ENCODE peak calls at places on chromosomes 3 and 15, in nine cellular contexts. O is epithelial cell of proximal tubule, C is left ventricle myocardium inferior, H is endothelial cell of umbilical vein, G is neural progenitor cell, L is heart right ventricle, V is A673, S is hepatocyte, R is transverse colon. Y is an unnamed sample.

GRCh38 chr3:126911162-126912026 is 71.5 kb upstream of the PLXNA1 start:
- DNase-seq in R (peak), O (peak), S (no peak), C (peak), H (peak), G (no peak), L (peak), V (peak), Y (peak)

GRCh38 chr15:43153269-43153668 is 19.9 kb downstream of the TMEM62 start:
- DNase-seq in O (no peak), V (no peak), H (no peak), R (no peak), G (no peak), S (no peak), L (no peak), C (no peak), Y (no peak)

GRCh38 chr3:197749601-197750395 is at the start of gene FYTTD1:
- DNase-seq in G (peak), C (peak), R (peak), O (no peak), H (peak), V (peak), L (peak), S (peak), Y (peak)

GRCh38 chr3:141530133-141530768 is 43.4 kb downstream of the RASA2 start:
- DNase-seq in S (no peak), H (peak), C (no peak), V (peak), R (no peak), L (no peak), O (no peak), G (no peak), Y (peak)

GRCh38 chr15:68812596-68813548 is 7.8 kb downstream of the ANP32A start:
- DNase-seq in C (peak), O (no peak), S (no peak), R (peak), V (no peak), L (no peak), H (no peak), G (no peak), Y (peak)

GRCh38 chr3:42803800-42804112 is 534 bp downstream of the HIGD1A start:
- DNase-seq in V (peak), O (no peak), S (peak), G (peak), L (peak), C (peak), R (peak), H (no peak), Y (peak)

GRCh38 chr3:32354362-32354778 is 37.3 kb upstream of the CMTM7 start:
- DNase-seq in S (peak), V (no peak), R (no peak), L (no peak), H (peak), G (no peak), C (no peak), O (no peak), Y (peak)

GRCh38 chr3:49638445-49638844 is 35.7 kb upstream of the APEH start:
- DNase-seq in L (no peak), R (no peak), G (no peak), V (peak), H (no peak), C (no peak), O (no peak), S (peak), Y (peak)

GRCh38 chr3:12239301-12239700 is 49.6 kb upstream of the PPARG start:
- DNase-seq in S (no peak), H (no peak), R (no peak), G (no peak), V (peak), L (peak), O (no peak), C (no peak), Y (peak)

GRCh38 chr3:151761581-151761980 is 27.9 kb downstream of the AADACL2 start:
- DNase-seq in L (no peak), R (no peak), H (no peak), O (no peak), G (no peak), C (no peak), S (no peak), V (no peak), Y (no peak)

GRCh38 chr3:124483915-124484470 is 246.3 kb upstream of the UMPS start:
- DNase-seq in L (no peak), C (no peak), G (no peak), V (no peak), O (peak), S (no peak), H (no peak), R (no peak), Y (no peak)
- TF ChIP-seq CTCF in L (no peak), C (no peak), G (no peak), V (no peak), O (no peak), S (no peak), H (no peak), R (no peak), Y (no peak)

DNA sequence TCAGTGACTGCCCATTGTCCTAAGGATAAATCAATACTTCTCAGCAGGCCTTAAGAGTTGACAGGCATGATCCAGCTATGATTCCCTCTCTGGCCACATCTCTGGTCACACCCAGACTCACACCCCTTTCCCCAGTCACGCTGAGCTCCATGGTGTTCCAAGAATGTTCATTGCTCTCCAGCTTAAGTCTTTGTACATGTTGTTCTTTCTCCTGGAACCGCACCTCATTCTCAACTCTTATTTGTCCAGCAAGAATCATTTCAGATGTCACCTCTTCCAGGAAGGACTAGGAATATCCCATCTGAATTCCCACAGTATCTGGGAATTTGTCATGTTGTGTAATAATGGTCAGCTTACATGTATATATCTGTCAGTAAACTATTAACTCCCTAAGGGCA is 118.3 kb upstream of the GALNT15 start:
- DNase-seq in G (no peak), O (no peak), C (no peak), L (no peak), H (peak), R (peak), V (no peak), S (peak), Y (peak)
- H3K4me3 ChIP-seq in G (no peak), O (no peak), C (no peak), L (no peak), H (no peak), R (no peak), V (no peak), S (no peak), Y (no peak)

DNA sequence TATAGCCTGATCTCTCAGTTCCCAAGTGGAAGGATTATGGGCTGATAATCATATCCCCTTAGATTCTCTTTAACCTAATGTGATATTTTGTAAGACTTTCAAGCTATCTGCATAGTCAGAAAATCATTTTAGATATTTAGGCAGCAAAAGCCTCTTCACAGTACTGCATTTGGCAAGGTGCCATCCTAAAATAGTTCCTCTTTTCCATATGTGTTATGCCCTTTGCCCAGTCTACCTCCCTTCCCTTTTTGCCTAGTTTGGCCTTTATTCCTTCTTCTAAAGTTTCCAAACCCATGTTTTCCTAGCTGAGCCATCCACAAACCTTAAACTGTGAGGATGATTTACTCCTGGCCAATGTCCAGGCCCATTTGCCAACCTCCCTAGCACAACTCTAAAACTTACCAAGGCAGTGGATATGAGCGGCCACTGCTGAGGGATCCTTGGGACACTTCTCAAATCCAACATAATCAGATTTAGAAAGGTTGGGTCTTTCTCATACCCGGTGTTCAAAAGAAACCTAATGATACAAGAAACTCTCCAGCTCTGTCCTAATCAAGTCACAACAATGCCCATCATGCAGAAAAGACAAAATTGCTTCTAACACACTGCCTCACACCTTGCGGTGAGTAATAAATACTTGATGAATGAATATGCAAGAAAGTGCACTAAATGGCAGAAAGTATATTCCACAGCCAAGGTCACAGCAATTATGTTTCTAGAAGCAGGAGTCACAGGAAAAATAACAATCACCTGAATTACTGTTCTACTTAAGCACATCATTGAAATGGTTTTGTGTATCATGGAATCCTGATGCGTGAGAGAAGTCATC is 493.9 kb downstream of the NLGN1 start:
- DNase-seq in L (no peak), C (no peak), H (peak), S (no peak), V (no peak), G (no peak), O (no peak), R (no peak), Y (no peak)
- TF ChIP-seq CTCF in L (no peak), C (no peak), H (no peak), S (no peak), V (no peak), G (no peak), O (no peak), R (no peak), Y (no peak)

GRCh38 chr15:96324900-96325299 is 5.6 kb upstream of the NR2F2 start:
- DNase-seq in O (no peak), R (no peak), H (peak), C (no peak), V (no peak), L (no peak), G (no peak), S (no peak), Y (no peak)
- H3K4me3 ChIP-seq in O (peak), R (peak), H (peak), C (peak), V (peak), L (peak), G (peak), S (peak), Y (peak)

GRCh38 chr3:62312201-62312600 is 61.1 kb downstream of the FEZF2 start:
- DNase-seq in R (no peak), H (no peak), V (no peak), S (no peak), G (no peak), C (no peak), O (no peak), L (no peak), Y (no peak)
- TF ChIP-seq CTCF in R (no peak), H (no peak), V (no peak), S (peak), G (peak), C (peak), O (no peak), L (peak), Y (no peak)

GRCh38 chr3:184241141-184241446 is 7.7 kb downstream of the ALG3 start:
- DNase-seq in H (no peak), V (no peak), G (no peak), O (no peak), R (no peak), L (no peak), C (no peak), S (no peak), Y (no peak)
- H3K4me3 ChIP-seq in H (no peak), V (no peak), G (no peak), O (no peak), R (no peak), L (no peak), C (no peak), S (no peak), Y (no peak)

DNA sequence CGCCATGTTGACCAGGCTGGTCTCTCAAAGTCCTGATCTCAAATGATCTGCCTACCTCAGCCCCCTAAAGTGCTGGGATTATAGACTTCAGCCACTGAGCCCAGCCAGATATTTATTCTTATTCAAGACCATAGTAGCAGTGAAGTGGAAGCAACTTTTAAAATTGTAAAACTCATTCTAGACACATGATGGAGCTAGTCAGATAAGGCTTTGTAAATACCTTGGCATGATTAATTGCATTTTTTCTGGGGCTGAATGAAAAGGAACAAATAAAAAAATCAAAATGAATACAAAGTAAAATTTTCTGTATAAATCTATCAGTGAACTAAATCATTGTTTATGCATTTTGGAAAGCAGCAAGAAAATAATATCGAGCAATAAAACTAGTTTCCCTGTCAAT is 4.1 kb upstream of the MYO1E start:
- DNase-seq in C (no peak), R (no peak), V (no peak), G (no peak), S (no peak), H (peak), O (no peak), L (no peak), Y (peak)
- TF ChIP-seq CTCF in C (peak), R (no peak), V (peak), G (no peak), S (peak), H (no peak), O (peak), L (peak), Y (no peak)

GRCh38 chr3:45597166-45597565 is 2.6 kb downstream of the LIMD1 start:
- DNase-seq in O (no peak), V (no peak), S (no peak), L (peak), H (no peak), C (no peak), G (no peak), R (peak), Y (peak)
- H3K4me3 ChIP-seq in O (no peak), V (no peak), S (no peak), L (peak), H (no peak), C (peak), G (no peak), R (no peak), Y (peak)

GRCh38 chr3:71857926-71858325 is 73.0 kb upstream of the PROK2 start:
- DNase-seq in H (no peak), C (no peak), L (no peak), S (no peak), O (no peak), G (no peak), V (no peak), R (no peak), Y (no peak)

GRCh38 chr3:71862374-71863145 is 77.6 kb upstream of the PROK2 start:
- DNase-seq in L (no peak), O (no peak), H (no peak), R (no peak), G (no peak), C (no peak), S (no peak), V (no peak), Y (no peak)

GRCh38 chr3:71858493-71859127 is 73.7 kb upstream of the PROK2 start:
- DNase-seq in C (no peak), S (no peak), H (no peak), G (no peak), R (no peak), O (no peak), V (no peak), L (no peak), Y (no peak)

GRCh38 chr3:71863563-71864190 is 78.7 kb upstream of the PROK2 start:
- DNase-seq in V (no peak), C (no peak), H (no peak), L (no peak), O (no peak), G (no peak), S (no peak), R (no peak), Y (no peak)

GRCh38 chr3:71859128-71859519 is 74.2 kb upstream of the PROK2 start:
- DNase-seq in G (peak), R (no peak), V (peak), L (no peak), O (peak), S (peak), H (peak), C (no peak), Y (peak)
- TF ChIP-seq CTCF in G (peak), R (peak), V (peak), L (peak), O (peak), S (peak), H (no peak), C (peak), Y (no peak)

DNA sequence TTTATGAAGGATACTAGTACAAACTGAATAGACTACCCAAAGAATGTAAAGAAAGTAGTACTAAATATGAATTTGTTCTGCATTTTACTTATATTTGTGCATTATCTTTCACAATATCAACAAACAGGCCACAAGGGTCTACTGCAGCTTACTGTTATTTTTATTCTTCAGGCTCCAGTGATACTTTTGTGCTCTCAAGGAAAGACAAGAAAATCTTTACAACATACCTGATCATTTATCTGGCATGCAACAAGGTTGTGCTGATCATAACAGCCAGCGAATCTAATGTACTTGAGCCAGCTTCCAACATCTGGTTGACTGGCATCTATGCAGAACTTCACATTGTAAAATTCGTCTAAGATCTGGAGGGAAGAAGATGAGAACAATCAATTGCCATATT is 520.0 kb downstream of the MECOM start:
- DNase-seq in R (no peak), S (no peak), V (no peak), C (no peak), H (peak), O (no peak), G (no peak), L (no peak), Y (no peak)
- H3K4me3 ChIP-seq in R (no peak), S (no peak), V (no peak), C (peak), H (peak), O (peak), G (no peak), L (peak), Y (peak)

Y was measured in fibroblast of pulmonary artery.